ENCODE peak calls at places on chromosomes 6 and 20, in six cellular contexts. T is A549, O is ovary, P is tibial nerve, W is stomach, H is suprapubic skin. V is an unnamed sample.
A peak's percentile ranks its signal among the peaks of the same experiment; 100 is the strongest.

GRCh38 chr6:2378891-2379652 is 133.7 kb upstream of the GMDS start:
- DNase-seq in H (no peak), T (no peak), O (no peak), W (no peak), P (no peak), V (no peak)

GRCh38 chr6:3022765-3023662 is 23.3 kb downstream of the NQO2 start:
- DNase-seq in H (no peak), O (no peak), P (no peak), T (no peak), W (no peak), V (no peak)

GRCh38 chr6:11333292-11333849 is 100.9 kb upstream of the NEDD9 start:
- DNase-seq in H (no peak), P (no peak), T (no peak), O (no peak), W (no peak), V (no peak)

GRCh38 chr20:38961530-38962043 is 557 bp upstream of the DHX35 start:
- DNase-seq in P (no peak), T (peak; percentile 17), W (no peak), O (no peak), H (no peak), V (no peak)

GRCh38 chr20:1215386-1216170 is 10.3 kb upstream of the RAD21L1 start:
- DNase-seq in O (no peak), W (no peak), H (no peak), T (no peak), P (no peak), V (no peak)

GRCh38 chr6:38213275-38213674 is 393.7 kb downstream of the ZFAND3 start:
- DNase-seq in W (no peak), T (no peak), P (no peak), H (no peak), O (no peak), V (no peak)

GRCh38 chr6:159931112-159931511 is 37.8 kb upstream of the IGF2R start:
- DNase-seq in T (no peak), P (no peak), O (no peak), H (no peak), W (no peak), V (no peak)

GRCh38 chr6:118207947-118208346 is 300.9 kb downstream of the SLC35F1 start:
- DNase-seq in T (no peak), O (no peak), W (no peak), P (no peak), H (no peak), V (no peak)

GRCh38 chr6:3247255-3248146 is 11.2 kb upstream of the PSMG4 start:
- DNase-seq in P (no peak), H (peak; percentile 76), O (peak; percentile 82), W (peak; percentile 46), T (peak; percentile 35), V (peak; percentile 91)

GRCh38 chr6:132096245-132096644 is 145.1 kb upstream of the CCN2 start:
- DNase-seq in P (no peak), W (no peak), H (no peak), T (no peak), O (no peak), V (no peak)

GRCh38 chr20:25439328-25439727 is 31.9 kb downstream of the GINS1 start:
- DNase-seq in O (no peak), H (no peak), P (no peak), W (no peak), T (no peak), V (no peak)

GRCh38 chr6:149840345-149841075 is 23.6 kb downstream of the LRP11 start:
- DNase-seq in O (peak; percentile 51), H (peak; percentile 92), P (peak; percentile 56), W (peak; percentile 81), T (peak; percentile 89), V (peak; percentile 81)

GRCh38 chr20:63625771-63626423 is 1.0 kb downstream of the GMEB2 start:
- DNase-seq in O (peak; percentile 66), T (no peak), W (no peak), H (no peak), P (no peak), V (no peak)

GRCh38 chr6:77638129-77638830 is 14.6 kb upstream of the MEI4 start:
- DNase-seq in T (no peak), O (no peak), H (no peak), P (no peak), W (no peak), V (no peak)

GRCh38 chr6:53837875-53838806 is 43.3 kb downstream of the LRRC1 start:
- DNase-seq in O (no peak), T (no peak), W (no peak), H (no peak), P (no peak), V (peak; percentile 86)

GRCh38 chr6:17385660-17386059 is 7.7 kb upstream of the CAP2 start:
- DNase-seq in H (no peak), O (no peak), W (no peak), T (no peak), P (no peak), V (no peak)

GRCh38 chr20:33490023-33490933 is at the start of gene CBFA2T2:
- DNase-seq in T (peak; percentile 50), O (peak; percentile 82), P (peak; percentile 31), H (peak; percentile 87), W (no peak), V (peak; percentile 84)

GRCh38 chr6:130604869-130605401 is 222.3 kb upstream of the SMLR1 start:
- DNase-seq in W (no peak), P (no peak), T (no peak), O (no peak), H (no peak), V (no peak)

GRCh38 chr20:45282700-45283528 is 23.7 kb upstream of the RBPJL start:
- DNase-seq in W (no peak), P (no peak), T (no peak), O (no peak), H (no peak), V (no peak)

GRCh38 chr6:86355271-86355670 is 582.1 kb upstream of the HTR1E start:
- DNase-seq in O (no peak), H (no peak), T (no peak), W (no peak), P (no peak), V (no peak)

GRCh38 chr6:16921399-16922110 is 160.3 kb upstream of the ATXN1 start:
- DNase-seq in W (no peak), T (no peak), P (no peak), H (no peak), O (no peak), V (no peak)

GRCh38 chr6:164693934-164694333 is 615.5 kb downstream of the C6orf118 start:
- DNase-seq in T (no peak), P (peak; percentile 5), H (no peak), W (no peak), O (no peak), V (no peak)

GRCh38 chr6:18154507-18155272 is at the start of gene TPMT:
- DNase-seq in T (peak; percentile 62), W (peak; percentile 32), P (no peak), O (no peak), H (peak; percentile 99), V (peak; percentile 73)

GRCh38 chr6:160949531-160949930 is 42.0 kb upstream of the MAP3K4 start:
- DNase-seq in W (no peak), T (no peak), O (no peak), H (no peak), P (no peak), V (no peak)

GRCh38 chr6:36223706-36224105 is 27.2 kb downstream of the BRPF3 start:
- DNase-seq in P (no peak), H (no peak), T (no peak), W (no peak), O (no peak), V (no peak)

GRCh38 chr6:111256646-111257045 is 169.3 kb downstream of the SLC16A10 start:
- DNase-seq in W (no peak), T (no peak), H (no peak), P (no peak), O (no peak), V (no peak)

GRCh38 chr6:108735310-108735990 is 112.8 kb upstream of the ARMC2 start:
- DNase-seq in P (no peak), T (no peak), O (no peak), W (no peak), H (peak; percentile 3), V (no peak)

GRCh38 chr6:42441059-42441471 is 10.7 kb downstream of the TRERF1 start:
- DNase-seq in O (peak; percentile 62), T (no peak), P (peak; percentile 19), H (no peak), W (no peak), V (no peak)

GRCh38 chr20:5524886-5525285 is 208.1 kb upstream of the PROKR2 start:
- DNase-seq in T (no peak), P (no peak), O (no peak), H (no peak), W (no peak), V (no peak)

GRCh38 chr6:169766232-169766631 is 14.8 kb downstream of the ERMARD start:
- DNase-seq in W (no peak), H (no peak), O (no peak), T (no peak), P (no peak), V (no peak)

GRCh38 chr20:53582574-53583351 is 10.9 kb downstream of the ZNF217 start:
- DNase-seq in T (peak; percentile 78), O (no peak), H (no peak), P (no peak), W (peak; percentile 26), V (peak; percentile 79)
- H3K4me1 ChIP-seq in T (peaks cover 95% of the 10 kb centered on the region), O (peaks cover 12% of the 10 kb centered on the region), H (peaks cover 89% of the 10 kb centered on the region), P (peaks cover 90% of the 10 kb centered on the region), W (peaks cover 57% of the 10 kb centered on the region), V (peaks cover 30% of the 10 kb centered on the region)

DNA sequence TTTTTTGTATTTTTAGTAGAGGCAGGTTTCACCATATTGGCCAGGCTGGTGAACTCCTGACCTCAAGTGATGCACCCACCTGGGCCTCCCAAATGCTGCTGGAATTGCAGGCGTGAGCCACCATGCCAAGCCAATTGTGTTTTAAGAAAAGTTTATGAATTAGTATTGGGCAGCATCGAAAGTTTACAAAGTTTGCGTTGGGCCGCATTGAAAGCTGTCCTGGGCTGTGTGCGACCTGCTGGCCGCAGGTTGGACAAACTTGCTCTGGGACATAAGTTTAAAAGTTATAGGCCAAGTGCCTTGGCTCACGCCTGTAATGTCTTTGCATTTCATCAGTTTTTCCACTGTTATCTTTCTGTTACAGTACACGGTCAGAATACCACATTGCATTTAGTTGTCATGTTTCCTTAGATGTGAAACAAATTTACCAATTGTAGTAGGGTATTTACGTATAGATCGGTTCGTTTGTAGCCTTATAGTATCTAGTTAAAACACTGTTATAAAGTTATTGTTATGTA is 39.5 kb downstream of the ASXL1 start:
- DNase-seq in H (no peak), W (no peak), T (no peak), O (no peak), P (no peak), V (no peak)
- TF ChIP-seq EP300 in H (no peak), W (no peak), T (no peak), O (no peak), P (no peak), V (no peak)

DNA sequence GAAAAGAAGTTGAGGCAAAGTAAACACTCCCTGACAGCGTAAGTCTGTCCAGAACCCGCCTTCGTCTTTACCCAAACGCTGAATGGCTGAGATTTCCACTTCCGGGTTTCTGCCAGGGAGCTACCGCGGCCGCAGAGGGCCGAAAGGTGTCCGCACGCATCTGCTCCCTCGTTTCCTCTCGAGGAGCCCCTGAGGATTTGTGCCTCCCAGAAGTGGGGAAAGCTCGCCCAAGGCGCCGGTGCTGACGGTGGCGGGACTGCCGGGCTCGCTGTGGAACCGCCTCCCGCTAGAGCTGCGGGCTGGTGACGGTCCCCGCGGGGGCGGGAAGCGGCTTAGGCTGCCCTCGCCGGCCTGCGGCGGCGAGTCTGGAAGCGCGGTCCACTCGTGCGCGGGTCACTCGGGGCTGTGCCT is 1760.2 kb upstream of the DEFB115 start:
- DNase-seq in O (peak; percentile 19), T (no peak), H (no peak), P (peak; percentile 52), W (no peak), V (no peak)
- H3K9me3 ChIP-seq in O (no peaks in the 10 kb centered on the region), T (no peaks in the 10 kb centered on the region), H (no peaks in the 10 kb centered on the region), P (no peaks in the 10 kb centered on the region), W (no peaks in the 10 kb centered on the region), V (no peaks in the 10 kb centered on the region)

GRCh38 chr20:48371211-48371610 is 456.6 kb downstream of the PREX1 start:
- DNase-seq in W (no peak), P (no peak), T (no peak), H (no peak), O (no peak), V (no peak)
- H3K4me1 ChIP-seq in W (no peaks in the 10 kb centered on the region), P (peaks cover 29% of the 10 kb centered on the region), T (peaks cover 12% of the 10 kb centered on the region), H (peaks cover 8% of the 10 kb centered on the region), O (peaks cover 2% of the 10 kb centered on the region), V (peaks cover 31% of the 10 kb centered on the region)